ENCODE peak calls at places on chromosome 1, in six cellular contexts. Z, E, B, T, I and X are unnamed samples.

GRCh38 chr1:25540750-25541350 is 2.6 kb upstream of the LDLRAP1 start:
- DNase-seq in Z (no peak), E (no peak), B (no peak), T (no peak), I (no peak), X (no peak)

GRCh38 chr1:111754964-111755320 is 759 bp upstream of the DDX20 start:
- DNase-seq in Z (peak), E (peak), B (peak), T (peak), I (no peak), X (no peak)

GRCh38 chr1:26391450-26391849 is 18.9 kb upstream of the ZNF683 start:
- DNase-seq in Z (peak), E (peak), B (no peak), T (peak), I (no peak), X (no peak)

GRCh38 chr1:46447499-46448108 is 42.0 kb upstream of the DMBX1 start:
- DNase-seq in Z (no peak), E (no peak), B (no peak), T (no peak), I (no peak), X (no peak)

GRCh38 chr1:2789986-2790581 is 11.4 kb downstream of the TTC34 start:
- DNase-seq in Z (no peak), E (no peak), B (peak), T (no peak), I (no peak), X (no peak)

GRCh38 chr1:80367058-80367457 is 1360.5 kb upstream of the ADGRL4 start:
- DNase-seq in Z (no peak), E (no peak), B (no peak), T (no peak), I (no peak), X (no peak)

GRCh38 chr1:109912214-109912861 is 1.7 kb downstream of the CSF1 start:
- DNase-seq in Z (no peak), E (no peak), B (no peak), T (peak), I (no peak), X (no peak)

GRCh38 chr1:216851073-216851472 is 127.8 kb upstream of the ESRRG start:
- DNase-seq in Z (no peak), E (no peak), B (no peak), T (no peak), I (no peak), X (no peak)

GRCh38 chr1:7418442-7419080 is 352.5 kb upstream of the VAMP3 start:
- DNase-seq in Z (no peak), E (no peak), B (peak), T (no peak), I (no peak), X (no peak)

GRCh38 chr1:143735764-143736461 is 235.9 kb downstream of the FAM72C start:
- DNase-seq in Z (peak), E (peak), B (no peak), T (no peak), I (peak), X (peak)

GRCh38 chr1:186974774-186975181 is 146.0 kb downstream of the PLA2G4A start:
- DNase-seq in Z (no peak), E (no peak), B (no peak), T (peak), I (no peak), X (no peak)

GRCh38 chr1:109793486-109794318 is 30.0 kb upstream of the EPS8L3 start:
- DNase-seq in Z (peak), E (peak), B (peak), T (peak), I (no peak), X (no peak)

GRCh38 chr1:87897486-87897885 is 568.8 kb downstream of the LMO4 start:
- DNase-seq in Z (no peak), E (no peak), B (no peak), T (no peak), I (no peak), X (no peak)

GRCh38 chr1:199182151-199182843 is 543.5 kb downstream of the PTPRC start:
- DNase-seq in Z (no peak), E (no peak), B (no peak), T (no peak), I (no peak), X (no peak)

GRCh38 chr1:3775498-3776230 is 3.1 kb downstream of the SMIM1 start:
- DNase-seq in Z (peak), E (peak), B (peak), T (peak), I (no peak), X (peak)

GRCh38 chr1:3712573-3713535 is 39.4 kb upstream of the CCDC27 start:
- DNase-seq in Z (no peak), E (no peak), B (no peak), T (no peak), I (no peak), X (no peak)

GRCh38 chr1:156707486-156708244 is 2.3 kb upstream of the CRABP2 start:
- DNase-seq in Z (peak), E (no peak), B (no peak), T (peak), I (no peak), X (no peak)

GRCh38 chr1:178518894-178519293 is 6.0 kb downstream of the TEX35 start:
- DNase-seq in Z (no peak), E (no peak), B (no peak), T (no peak), I (no peak), X (no peak)

GRCh38 chr1:81899214-81899613 is 98.5 kb downstream of the ADGRL2 start:
- DNase-seq in Z (no peak), E (no peak), B (no peak), T (no peak), I (no peak), X (no peak)

GRCh38 chr1:5637171-5637570 is 355.1 kb downstream of the NPHP4 start:
- DNase-seq in Z (peak), E (peak), B (no peak), T (no peak), I (no peak), X (no peak)

GRCh38 chr1:210321131-210321530 is 7.6 kb upstream of the HHAT start:
- DNase-seq in Z (no peak), E (no peak), B (no peak), T (no peak), I (no peak), X (no peak)

GRCh38 chr1:245579881-245580280 is 425.1 kb downstream of the KIF26B start:
- DNase-seq in Z (no peak), E (no peak), B (no peak), T (no peak), I (no peak), X (no peak)

GRCh38 chr1:84780000-84780716 is 89.9 kb upstream of the SSX2IP start:
- DNase-seq in Z (peak), E (no peak), B (no peak), T (peak), I (no peak), X (no peak)

GRCh38 chr1:30664103-30664755 is 59.2 kb downstream of the MATN1 start:
- DNase-seq in Z (no peak), E (no peak), B (peak), T (peak), I (no peak), X (no peak)

GRCh38 chr1:170114916-170115315 is 30.8 kb upstream of the NTMT2 start:
- DNase-seq in Z (no peak), E (no peak), B (no peak), T (peak), I (no peak), X (no peak)

GRCh38 chr1:7224644-7225043 is 439.4 kb downstream of the CAMTA1 start:
- DNase-seq in Z (no peak), E (no peak), B (no peak), T (no peak), I (no peak), X (peak)

GRCh38 chr1:43530483-43531452 is at the start of gene PTPRF:
- DNase-seq in Z (peak), E (peak), B (peak), T (peak), I (peak), X (no peak)

GRCh38 chr1:177934461-177934860 is 35.4 kb downstream of the SEC16B start:
- DNase-seq in Z (no peak), E (no peak), B (no peak), T (no peak), I (no peak), X (no peak)

GRCh38 chr1:12001996-12002493 is 17.3 kb upstream of the MIIP start:
- DNase-seq in Z (no peak), E (no peak), B (no peak), T (no peak), I (no peak), X (no peak)

GRCh38 chr1:64243757-64244080 is 40.3 kb downstream of the UBE2U start:
- DNase-seq in Z (no peak), E (no peak), B (no peak), T (no peak), I (no peak), X (no peak)

GRCh38 chr1:47865881-47866535 is 131.2 kb downstream of the TRABD2B start:
- DNase-seq in Z (no peak), E (no peak), B (no peak), T (no peak), I (no peak), X (no peak)

GRCh38 chr1:192954705-192955265 is 104.4 kb downstream of the UCHL5 start:
- DNase-seq in Z (no peak), E (no peak), B (no peak), T (no peak), I (no peak), X (no peak)